ENCODE peak calls at places on chromosomes 13 and 19, in seven cellular contexts. T, O, C, F, R, P and K are unnamed samples.

GRCh38 chr13:94342436-94343242 is 136.8 kb downstream of the DCT start:
- DNase-seq in T (no peak), O (no peak), C (no peak), F (no peak), R (no peak), P (no peak), K (no peak)

GRCh38 chr13:103839460-103839859 is 773.2 kb upstream of the SLC10A2 start:
- DNase-seq in T (no peak), O (no peak), C (no peak), F (no peak), R (no peak), P (no peak), K (no peak)

GRCh38 chr19:19580417-19580816 is 38.1 kb downstream of the PBX4 start:
- DNase-seq in T (no peak), O (no peak), C (no peak), F (peak; percentile 63), R (no peak), P (no peak), K (no peak)

GRCh38 chr13:50574731-50575130 is 268.8 kb downstream of the DLEU7 start:
- DNase-seq in T (no peak), O (no peak), C (no peak), F (no peak), R (no peak), P (no peak), K (no peak)

GRCh38 chr19:14072535-14073231 is at the start of gene MISP3:
- DNase-seq in T (no peak), O (no peak), C (no peak), F (peak; percentile 90), R (peak; percentile 40), P (peak; percentile 87), K (peak; percentile 69)

GRCh38 chr19:21321996-21322395 is 7.2 kb downstream of the ZNF708 start:
- DNase-seq in T (no peak), O (no peak), C (no peak), F (no peak), R (no peak), P (no peak), K (no peak)

GRCh38 chr19:47713046-47714021 is at the start of gene EHD2:
- DNase-seq in T (peak; percentile 53), O (peak; percentile 76), C (no peak), F (peak; percentile 59), R (peak; percentile 89), P (peak; percentile 68), K (peak; percentile 81)

GRCh38 chr13:53191091-53191490 is 162.5 kb downstream of the OLFM4 start:
- DNase-seq in T (no peak), O (peak; percentile 11), C (no peak), F (no peak), R (no peak), P (no peak), K (no peak)

GRCh38 chr13:26562538-26562890 is 5.0 kb downstream of the WASF3 start:
- DNase-seq in T (no peak), O (peak; percentile 28), C (no peak), F (no peak), R (no peak), P (no peak), K (no peak)

GRCh38 chr19:46739290-46739771 is 6.5 kb upstream of the FKRP start:
- DNase-seq in T (no peak), O (no peak), C (no peak), F (no peak), R (no peak), P (no peak), K (peak; percentile 87)

GRCh38 chr13:101739382-101740178 is 287.1 kb downstream of the ITGBL1 start:
- DNase-seq in T (no peak), O (no peak), C (no peak), F (no peak), R (no peak), P (no peak), K (no peak)

DNA sequence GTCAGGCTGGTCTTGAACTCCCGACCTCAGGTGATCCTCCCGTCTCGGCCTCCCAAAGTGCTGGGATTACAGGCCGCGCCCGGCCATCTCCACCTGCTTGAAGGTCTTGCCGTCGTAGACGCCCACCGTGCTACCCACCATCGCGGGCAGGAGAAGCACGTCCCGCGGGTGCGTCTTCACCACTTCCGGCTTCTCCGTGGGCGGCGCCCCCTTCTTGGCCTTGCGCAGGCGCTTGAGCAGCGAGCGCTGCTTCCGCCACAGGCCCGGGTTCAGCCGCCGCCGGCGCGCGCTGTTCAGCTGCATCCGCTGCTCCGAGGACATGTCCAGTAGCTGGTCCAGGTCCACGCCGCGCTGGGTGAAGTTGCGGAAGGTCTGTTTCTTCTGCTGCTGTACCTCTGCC is 21.6 kb downstream of the EFNA2 start:
- DNase-seq in T (no peak), O (no peak), C (no peak), F (no peak), R (peak; percentile 87), P (peak; percentile 15), K (no peak)
- TF ChIP-seq POLR2A in T (no peak), O (no peak), C (no peak), F (no peak), R (peak; percentile 73), P (no peak), K (no peak)

GRCh38 chr13:98476538-98476966 is 100.4 kb downstream of the STK24 start:
- DNase-seq in T (no peak), O (peak; percentile 92), C (peak; percentile 89), F (peak; percentile 66), R (peak; percentile 79), P (peak; percentile 92), K (no peak)
- H3K4me3 ChIP-seq in T (no peak overlapping the region), O (no peak overlapping the region), C (no peak overlapping the region), F (no peak overlapping the region), R (no peak overlapping the region), P (no peak overlapping the region), K (no peak overlapping the region)

DNA sequence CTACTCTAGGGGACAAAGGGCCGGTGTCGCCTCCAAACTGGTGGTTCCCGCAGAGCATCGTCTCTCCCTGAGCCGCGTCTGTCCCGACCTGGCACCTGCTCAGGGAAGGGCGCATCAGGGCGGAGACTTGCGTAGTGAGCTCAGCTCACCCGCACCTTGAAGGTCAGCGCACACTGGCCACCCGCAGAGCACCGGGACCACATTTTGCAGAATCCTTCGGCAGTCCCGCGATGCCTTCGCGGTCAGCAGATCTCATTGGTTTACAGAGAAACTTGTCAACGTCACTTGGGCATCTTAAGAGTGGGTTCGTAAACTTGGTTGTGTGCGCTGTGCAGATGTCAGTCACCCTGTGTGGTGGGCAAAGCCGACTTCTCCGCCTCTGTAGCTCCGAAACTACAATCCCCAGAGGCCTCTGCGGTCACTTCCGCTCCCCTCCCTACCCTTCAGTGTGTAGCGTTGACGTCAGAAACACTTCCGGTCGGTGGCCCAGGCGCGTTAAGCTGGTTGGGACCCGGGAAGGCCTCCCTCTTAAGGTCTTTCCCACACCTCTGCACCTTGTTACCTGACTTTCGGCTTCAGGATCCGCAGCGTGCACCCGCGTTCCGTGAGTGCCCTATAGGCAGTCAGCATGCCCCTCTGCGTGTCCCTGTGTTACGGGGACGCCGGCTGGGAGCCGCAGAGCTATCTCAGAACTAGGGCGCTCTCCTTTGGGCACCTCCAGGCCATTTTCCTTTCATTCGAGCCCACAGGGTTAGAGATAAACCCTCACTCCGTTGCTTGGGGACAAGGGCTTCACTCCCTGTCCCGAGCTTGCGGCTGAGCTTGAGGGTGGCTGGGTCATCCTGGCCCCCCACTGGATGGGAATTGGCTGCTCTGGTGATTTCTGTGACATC is 36.5 kb upstream of the ZNF527 start:
- DNase-seq in T (peak; percentile 90), O (peak; percentile 86), C (peak; percentile 93), F (peak; percentile 94), R (peak; percentile 12), P (peak; percentile 92), K (peak; percentile 94)
- TF ChIP-seq POLR2A in T (no peak), O (peak; percentile 41), C (peak; percentile 39), F (no peak), R (no peak), P (peak; percentile 54), K (peak; percentile 82)

GRCh38 chr19:54035215-54036178 is 28.2 kb downstream of the VSTM1 start:
- DNase-seq in T (no peak), O (peak; percentile 78), C (no peak), F (no peak), R (no peak), P (no peak), K (no peak)

GRCh38 chr19:54026656-54027055 is 35.2 kb downstream of the CACNG6 start:
- DNase-seq in T (no peak), O (no peak), C (no peak), F (no peak), R (no peak), P (no peak), K (no peak)

GRCh38 chr19:54029930-54030490 is 33.7 kb downstream of the VSTM1 start:
- DNase-seq in T (peak; percentile 43), O (peak; percentile 54), C (no peak), F (peak; percentile 66), R (peak; percentile 76), P (peak; percentile 41), K (peak; percentile 55)

DNA sequence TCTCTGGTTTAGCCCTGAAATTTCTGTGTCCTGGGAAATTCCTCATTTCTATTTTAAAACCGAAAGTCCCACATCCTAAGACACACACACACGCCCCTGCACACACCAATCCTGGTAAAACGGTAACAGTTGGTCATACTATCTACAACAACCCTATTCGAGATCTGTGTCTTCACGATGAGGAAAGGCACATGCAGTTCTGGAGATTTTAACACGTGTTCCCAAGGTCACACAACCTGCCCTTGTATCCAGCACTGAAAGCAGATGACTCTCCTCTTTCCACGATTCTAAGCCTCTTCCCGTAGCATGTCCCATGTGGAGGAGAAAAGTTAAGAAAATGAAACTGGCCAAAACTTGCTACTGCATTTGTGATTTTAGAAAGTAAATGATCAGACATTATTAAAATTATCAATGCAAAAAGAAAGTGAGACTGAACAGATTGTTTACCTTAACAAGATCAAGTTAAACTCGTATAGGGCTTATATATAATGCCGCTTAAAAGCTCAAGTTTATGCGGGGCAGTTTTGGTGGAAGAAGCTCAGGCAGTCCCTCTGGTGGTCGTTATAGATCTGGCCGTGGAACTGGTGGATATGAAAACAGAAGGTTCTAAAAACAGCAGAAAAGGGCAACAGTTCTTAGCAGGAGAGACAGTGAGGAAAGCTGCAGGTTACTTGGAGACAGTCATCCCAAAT is 32.7 kb downstream of the VSTM1 start:
- DNase-seq in T (no peak), O (peak; percentile 24), C (no peak), F (no peak), R (peak; percentile 40), P (no peak), K (no peak)
- H3K4me3 ChIP-seq in T (no peak overlapping the region), O (peak overlapping the region; percentile 19), C (no peak overlapping the region), F (no peak overlapping the region), R (no peak overlapping the region), P (no peak overlapping the region), K (no peak overlapping the region)